ENCODE peak calls at places on chromosome X, in nine cellular contexts. W is RPMI7951; T is effector CD4-positive, alpha-beta T cell; M is GM23248; L is tibial artery; Q is Daoy; F is EL; X is stimulated activated CD4-positive, alpha-beta T cell treated with anti-CD3 and anti-CD28 coated beads, Interleukin-2, amount 100 ng/mL, for 24 hours; J is fibroblast of mammary gland. E is an unnamed sample.
A peak's percentile ranks its signal among the peaks of the same experiment; 100 is the strongest.

GRCh38 chrX:140141444-140142029 is 176.2 kb upstream of the CXorf66 start:
- DNase-seq in W (no peak), T (peak; percentile 9), M (peak; percentile 41), L (no peak), Q (no peak), F (peak; percentile 14), X (peak; percentile 10), J (peak; percentile 29), E (peak; percentile 23)

GRCh38 chrX:153395613-153396319 is 5.4 kb downstream of the PNMA6E start:
- DNase-seq in W (no peak), T (no peak), M (no peak), L (no peak), Q (no peak), F (no peak), X (no peak), J (no peak), E (peak; percentile 9)

GRCh38 chrX:2954541-2954940 is 25.4 kb upstream of the ARSD start:
- DNase-seq in W (no peak), T (no peak), M (no peak), L (no peak), Q (no peak), F (no peak), X (no peak), J (no peak), E (no peak)

GRCh38 chrX:30620980-30621716 is 32.1 kb upstream of the GK start:
- DNase-seq in W (peak; percentile 66), T (no peak), M (peak; percentile 88), L (peak; percentile 51), Q (peak; percentile 71), F (peak; percentile 74), X (no peak), J (peak; percentile 93), E (no peak)

GRCh38 chrX:30910124-30910860 is 21.2 kb upstream of the TAB3 start:
- DNase-seq in W (peak; percentile 39), T (no peak), M (peak; percentile 59), L (no peak), Q (peak; percentile 55), F (peak; percentile 6), X (peak; percentile 1), J (peak; percentile 12), E (no peak)

GRCh38 chrX:143754183-143754582 is 33.6 kb upstream of the SPANXN2 start:
- DNase-seq in W (peak; percentile 22), T (no peak), M (no peak), L (no peak), Q (no peak), F (no peak), X (no peak), J (no peak), E (no peak)

GRCh38 chrX:135295238-135295943 is 13.9 kb upstream of the ETDC start:
- DNase-seq in W (no peak), T (peak; percentile 43), M (no peak), L (peak; percentile 25), Q (peak; percentile 64), F (peak; percentile 56), X (peak; percentile 71), J (peak; percentile 37), E (peak; percentile 60)

GRCh38 chrX:54492340-54492739 is 3.7 kb downstream of the FGD1 start:
- DNase-seq in W (peak; percentile 61), T (no peak), M (peak; percentile 87), L (peak; percentile 59), Q (peak; percentile 69), F (peak; percentile 61), X (no peak), J (peak; percentile 77), E (no peak)

GRCh38 chrX:141733371-141733770 is 34.8 kb upstream of the SPANXD start:
- DNase-seq in W (no peak), T (no peak), M (no peak), L (no peak), Q (no peak), F (peak; percentile 28), X (no peak), J (peak; percentile 28), E (no peak)

GRCh38 chrX:138026211-138026610 is 460.3 kb downstream of the ZIC3 start:
- DNase-seq in W (no peak), T (no peak), M (peak; percentile 24), L (no peak), Q (no peak), F (no peak), X (no peak), J (peak; percentile 4), E (peak; percentile 0)

GRCh38 chrX:50881028-50881427 is 29.5 kb upstream of the BMP15 start:
- DNase-seq in W (no peak), T (no peak), M (no peak), L (no peak), Q (no peak), F (no peak), X (no peak), J (no peak), E (no peak)

GRCh38 chrX:154032156-154032555 is 12.5 kb upstream of the IRAK1 start:
- DNase-seq in W (no peak), T (no peak), M (no peak), L (no peak), Q (no peak), F (no peak), X (no peak), J (no peak), E (no peak)

GRCh38 chrX:140229187-140229586 is 263.9 kb upstream of the CXorf66 start:
- DNase-seq in W (no peak), T (no peak), M (no peak), L (no peak), Q (no peak), F (peak; percentile 0), X (no peak), J (no peak), E (no peak)

GRCh38 chrX:100674705-100675104 is 30.7 kb downstream of the SRPX2 start:
- DNase-seq in W (no peak), T (no peak), M (no peak), L (no peak), Q (no peak), F (no peak), X (no peak), J (no peak), E (no peak)

GRCh38 chrX:13029341-13029740 is 15.1 kb downstream of the FAM9C start:
- DNase-seq in W (peak; percentile 66), T (no peak), M (peak; percentile 48), L (peak; percentile 40), Q (peak; percentile 50), F (peak; percentile 63), X (no peak), J (peak; percentile 30), E (no peak)

GRCh38 chrX:39814391-39814790 is 283.4 kb downstream of the BCOR start:
- DNase-seq in W (peak; percentile 38), T (no peak), M (peak; percentile 53), L (no peak), Q (no peak), F (peak; percentile 31), X (peak; percentile 32), J (peak; percentile 51), E (peak; percentile 57)

GRCh38 chrX:39988496-39988895 is 109.3 kb downstream of the BCOR start:
- DNase-seq in W (no peak), T (no peak), M (no peak), L (no peak), Q (no peak), F (no peak), X (no peak), J (no peak), E (no peak)

GRCh38 chrX:14420876-14421275 is 108.5 kb upstream of the GLRA2 start:
- DNase-seq in W (no peak), T (no peak), M (no peak), L (no peak), Q (no peak), F (no peak), X (no peak), J (peak; percentile 10), E (no peak)

GRCh38 chrX:110733166-110733565 is 62.5 kb downstream of the CHRDL1 start:
- DNase-seq in W (peak; percentile 92), T (no peak), M (peak; percentile 41), L (no peak), Q (peak; percentile 11), F (peak; percentile 88), X (no peak), J (peak; percentile 81), E (no peak)

GRCh38 chrX:80817002-80817401 is 7.3 kb upstream of the BRWD3 start:
- DNase-seq in W (peak; percentile 19), T (no peak), M (peak; percentile 21), L (no peak), Q (no peak), F (peak; percentile 0), X (no peak), J (no peak), E (no peak)

GRCh38 chrX:68720851-68721250 is 73.4 kb downstream of the STARD8 start:
- DNase-seq in W (no peak), T (no peak), M (no peak), L (no peak), Q (no peak), F (no peak), X (no peak), J (no peak), E (no peak)

GRCh38 chrX:44961817-44962607 is 89.0 kb downstream of the KDM6A start:
- DNase-seq in W (no peak), T (no peak), M (no peak), L (no peak), Q (no peak), F (no peak), X (no peak), J (no peak), E (no peak)

GRCh38 chrX:34218063-34218462 is 85.9 kb upstream of the FAM47A start:
- DNase-seq in W (no peak), T (no peak), M (no peak), L (no peak), Q (no peak), F (no peak), X (no peak), J (no peak), E (no peak)

GRCh38 chrX:38313190-38313589 is 14.1 kb downstream of the RPGR start:
- DNase-seq in W (peak; percentile 46), T (no peak), M (peak; percentile 53), L (no peak), Q (peak; percentile 35), F (peak; percentile 8), X (no peak), J (peak; percentile 68), E (no peak)

GRCh38 chrX:150044556-150044955 is 106.3 kb upstream of the EOLA2 start:
- DNase-seq in W (peak; percentile 77), T (no peak), M (peak; percentile 24), L (no peak), Q (no peak), F (peak; percentile 40), X (no peak), J (peak; percentile 7), E (no peak)

GRCh38 chrX:153875391-153876111 is 10.4 kb downstream of the L1CAM start:
- DNase-seq in W (no peak), T (peak; percentile 63), M (peak; percentile 43), L (no peak), Q (peak; percentile 54), F (peak; percentile 27), X (peak; percentile 66), J (peak; percentile 3), E (peak; percentile 32)

GRCh38 chrX:80285131-80285773 is 135.0 kb upstream of the TENT5D start:
- DNase-seq in W (peak; percentile 24), T (no peak), M (peak; percentile 26), L (no peak), Q (peak; percentile 15), F (no peak), X (no peak), J (peak; percentile 34), E (peak; percentile 18)

GRCh38 chrX:72115380-72115779 is 16.3 kb downstream of the RTL5 start:
- DNase-seq in W (no peak), T (no peak), M (no peak), L (no peak), Q (no peak), F (no peak), X (no peak), J (no peak), E (no peak)

GRCh38 chrX:130704053-130705038 is 198.7 kb downstream of the ENOX2 start:
- DNase-seq in W (peak; percentile 38), T (no peak), M (peak; percentile 54), L (no peak), Q (peak; percentile 9), F (peak; percentile 36), X (no peak), J (peak; percentile 44), E (no peak)

GRCh38 chrX:11351375-11352295 is 58.4 kb downstream of the AMELX start:
- DNase-seq in W (peak; percentile 56), T (no peak), M (peak; percentile 26), L (peak; percentile 36), Q (peak; percentile 67), F (peak; percentile 67), X (no peak), J (peak; percentile 97), E (no peak)

GRCh38 chrX:140933056-140933455 is 69.3 kb upstream of the SPANXB1 start:
- DNase-seq in W (no peak), T (no peak), M (no peak), L (no peak), Q (no peak), F (no peak), X (no peak), J (no peak), E (no peak)

E was measured in GM12865.